ENCODE peak calls at places on chromosome 20, in six cellular contexts. X is PC-9; H is natural killer cell; S is esophagus muscularis mucosa; U is CD8-positive, alpha-beta T cell; M is choroid plexus epithelial cell. O is an unnamed sample.

GRCh38 chr20:57902478-57902877 is 192.7 kb upstream of the PMEPA1 start:
- DNase-seq in X (peak), H (no peak), S (no peak), U (no peak), M (peak), O (no peak)

GRCh38 chr20:13546497-13547131 is 92.1 kb downstream of the TASP1 start:
- DNase-seq in X (peak), H (peak), S (peak), U (peak), M (peak), O (peak)

GRCh38 chr20:642398-643174 is 10.4 kb downstream of the SRXN1 start:
- DNase-seq in X (no peak), H (no peak), S (no peak), U (no peak), M (no peak), O (no peak)

GRCh38 chr20:19750907-19751636 is 7.0 kb upstream of the RIN2 start:
- DNase-seq in X (no peak), H (no peak), S (no peak), U (no peak), M (no peak), O (no peak)

GRCh38 chr20:57851786-57852185 is 142.0 kb upstream of the PMEPA1 start:
- DNase-seq in X (no peak), H (no peak), S (no peak), U (no peak), M (peak), O (no peak)

GRCh38 chr20:48294196-48294595 is 508.9 kb upstream of the SULF2 start:
- DNase-seq in X (no peak), H (no peak), S (no peak), U (no peak), M (peak), O (no peak)

GRCh38 chr20:32963176-32963575 is 41.1 kb downstream of the SUN5 start:
- DNase-seq in X (no peak), H (no peak), S (no peak), U (no peak), M (no peak), O (peak)

GRCh38 chr20:32969356-32970114 is 34.7 kb downstream of the SUN5 start:
- DNase-seq in X (no peak), H (no peak), S (peak), U (no peak), M (no peak), O (peak)

GRCh38 chr20:14644698-14645097 is 307.3 kb upstream of the FLRT3 start:
- DNase-seq in X (no peak), H (no peak), S (no peak), U (no peak), M (no peak), O (no peak)

GRCh38 chr20:24491043-24491756 is 21.8 kb downstream of the SYNDIG1 start:
- DNase-seq in X (no peak), H (no peak), S (no peak), U (no peak), M (no peak), O (no peak)

GRCh38 chr20:6660441-6660840 is 107.0 kb upstream of the BMP2 start:
- DNase-seq in X (no peak), H (no peak), S (peak), U (no peak), M (no peak), O (no peak)

GRCh38 chr20:37833172-37833915 is 69.6 kb upstream of the VSTM2L start:
- DNase-seq in X (no peak), H (no peak), S (no peak), U (no peak), M (no peak), O (no peak)

GRCh38 chr20:33337531-33338165 is 54.6 kb downstream of the BPIFB1 start:
- DNase-seq in X (no peak), H (no peak), S (no peak), U (no peak), M (no peak), O (no peak)

GRCh38 chr20:48647873-48648272 is 179.9 kb downstream of the PREX1 start:
- DNase-seq in X (no peak), H (no peak), S (no peak), U (no peak), M (no peak), O (no peak)

GRCh38 chr20:49215232-49215631 is 4.0 kb upstream of the DDX27 start:
- DNase-seq in X (no peak), H (no peak), S (no peak), U (no peak), M (no peak), O (no peak)

GRCh38 chr20:59025086-59025485 is 5.9 kb downstream of the TUBB1 start:
- DNase-seq in X (no peak), H (no peak), S (no peak), U (no peak), M (no peak), O (no peak)

GRCh38 chr20:19936801-19937583 is 80.2 kb upstream of the NAA20 start:
- DNase-seq in X (no peak), H (no peak), S (no peak), U (peak), M (no peak), O (no peak)

GRCh38 chr20:6524305-6524704 is 243.2 kb upstream of the BMP2 start:
- DNase-seq in X (no peak), H (no peak), S (no peak), U (no peak), M (no peak), O (no peak)

DNA sequence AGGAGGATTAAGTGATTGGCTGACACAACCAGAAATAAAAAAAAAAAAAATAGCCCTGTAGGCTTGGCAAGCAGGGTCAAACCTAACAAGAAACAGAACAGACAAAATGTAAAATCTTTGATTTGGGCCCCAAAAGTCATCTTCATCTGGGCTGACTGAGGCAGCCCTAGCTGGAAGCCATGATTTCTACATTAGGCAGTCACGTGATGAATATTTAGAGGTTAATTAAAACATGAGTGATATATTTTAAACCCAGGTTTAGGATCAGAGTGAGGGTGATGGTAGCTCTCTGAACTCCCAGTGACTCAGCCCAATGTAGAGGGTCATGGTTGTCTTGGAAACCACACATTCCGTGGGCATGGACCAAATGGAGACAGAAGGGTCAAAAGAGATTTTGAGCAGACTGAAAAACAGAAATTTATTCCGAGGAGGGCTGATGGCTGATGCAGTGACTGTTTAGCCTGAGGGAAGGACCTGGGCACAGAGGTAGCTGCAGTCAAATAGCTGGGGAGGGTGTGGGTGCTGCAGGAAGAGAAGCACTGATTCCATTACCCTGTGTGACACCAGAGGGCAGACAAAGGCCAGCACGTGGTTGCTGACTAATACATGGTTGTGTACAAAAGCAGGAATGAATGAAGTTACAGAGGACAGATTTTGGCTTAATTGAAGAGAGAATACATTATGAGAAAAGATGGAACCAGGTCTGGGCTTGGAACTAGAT is 573.1 kb upstream of the CHD6 start:
- DNase-seq in X (no peak), H (no peak), S (no peak), U (no peak), M (no peak), O (no peak)
- TF ChIP-seq CTCF in X (no peak), H (no peak), S (no peak), U (no peak), M (no peak), O (no peak)

DNA sequence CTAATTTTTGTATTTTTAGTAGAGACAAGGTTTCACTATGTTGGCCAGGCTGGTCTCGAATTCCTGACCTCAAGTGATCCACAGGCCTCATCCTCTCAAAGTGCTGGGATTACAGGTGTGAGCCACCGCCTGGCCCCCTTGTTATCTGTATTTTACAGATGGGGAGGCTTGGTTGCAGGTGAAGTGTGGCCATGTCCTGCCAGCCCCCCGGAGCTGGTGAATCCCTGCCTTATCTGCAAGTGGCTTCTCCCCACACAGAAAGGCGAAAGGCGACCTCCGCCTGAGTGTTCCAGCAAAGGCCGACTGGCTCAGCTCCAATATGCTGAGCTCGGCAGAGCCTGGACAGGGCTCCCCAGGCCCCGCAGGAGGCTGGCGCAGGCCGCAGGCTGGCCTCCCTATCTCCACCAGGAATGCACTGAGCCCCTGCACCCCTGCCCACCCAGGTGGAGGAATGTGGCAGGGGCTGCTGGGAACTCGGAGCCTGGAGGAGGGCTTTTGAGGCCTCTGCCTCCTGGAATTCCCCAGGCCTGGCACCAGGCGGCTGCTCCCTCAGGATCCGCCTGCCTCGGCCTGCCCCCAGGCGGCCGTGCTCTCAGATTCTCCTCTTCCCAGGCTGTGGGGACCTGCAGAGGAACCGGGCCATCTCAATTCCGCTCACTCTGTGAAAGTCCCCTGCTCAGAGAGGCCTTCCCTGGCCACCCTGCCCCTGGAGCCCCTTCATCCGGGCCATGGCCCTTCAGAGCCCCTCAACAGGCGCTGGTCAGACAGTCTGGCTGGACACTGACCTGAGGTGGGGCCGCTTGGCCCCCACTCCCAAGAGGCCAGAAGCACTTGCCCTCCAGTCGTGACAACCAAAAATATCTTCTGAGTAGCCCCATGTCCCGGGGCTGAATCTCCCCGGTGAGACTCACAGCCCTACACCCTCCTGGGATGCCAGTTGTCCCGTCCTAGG is 9.3 kb upstream of the LAMA5 start:
- DNase-seq in X (no peak), H (no peak), S (no peak), U (no peak), M (peak), O (peak)
- TF ChIP-seq CTCF in X (no peak), H (no peak), S (peak), U (no peak), M (peak), O (peak)

DNA sequence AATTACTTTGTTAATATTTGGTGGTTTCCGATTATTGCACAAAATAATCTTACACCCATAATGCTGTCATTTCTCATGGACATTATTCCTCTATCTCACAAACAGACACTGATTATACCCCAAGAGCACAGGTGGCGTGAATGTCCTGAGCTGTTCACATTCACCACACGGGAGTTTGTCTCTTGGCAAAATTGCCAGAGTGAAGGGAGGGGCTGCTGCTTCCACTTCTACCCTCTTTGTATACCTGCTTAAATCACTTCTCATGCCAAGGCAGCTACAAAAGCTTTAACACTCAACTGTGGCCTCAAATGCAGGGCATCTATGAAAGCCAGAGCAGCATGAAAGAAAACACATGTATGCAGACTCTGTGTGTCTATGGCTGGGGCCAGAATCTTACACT is 41.9 kb upstream of the SLA2 start:
- DNase-seq in X (no peak), H (no peak), S (no peak), U (no peak), M (no peak), O (no peak)
- TF ChIP-seq CTCF in X (no peak), H (no peak), S (no peak), U (no peak), M (no peak), O (no peak)

GRCh38 chr20:15703171-15703911 is 869.9 kb downstream of the KIF16B start:
- DNase-seq in X (peak), H (no peak), S (no peak), U (no peak), M (peak), O (no peak)

GRCh38 chr20:15700147-15700765 is 873.0 kb downstream of the KIF16B start:
- DNase-seq in X (peak), H (no peak), S (no peak), U (no peak), M (peak), O (no peak)

GRCh38 chr20:15702161-15702560 is 871.1 kb downstream of the KIF16B start:
- DNase-seq in X (no peak), H (no peak), S (no peak), U (no peak), M (no peak), O (no peak)

GRCh38 chr20:15699431-15700146 is 873.7 kb downstream of the KIF16B start:
- DNase-seq in X (peak), H (no peak), S (no peak), U (no peak), M (no peak), O (no peak)
- TF ChIP-seq CTCF in X (peak), H (no peak), S (no peak), U (no peak), M (no peak), O (no peak)

O was measured in mesothelial cell of epicardium.